ENCODE peak calls at places on chromosome 18, in ten cellular contexts. D, A, E, X, Q, K, G, L, N and P are unnamed samples.

GRCh38 chr18:78601349-78601748 is 378.3 kb upstream of the SALL3 start:
- DNase-seq in D (no peak), A (no peak), E (no peak), X (no peak), Q (no peak), K (no peak), G (no peak), L (no peak), N (no peak), P (no peak)

GRCh38 chr18:23196119-23197004 is 61.1 kb downstream of the CABLES1 start:
- DNase-seq in D (no peak), A (no peak), E (no peak), X (no peak), Q (no peak), K (no peak), G (no peak), L (no peak), N (no peak), P (no peak)

GRCh38 chr18:23306842-23307241 is 146.2 kb upstream of the RIOK3 start:
- DNase-seq in D (no peak), A (no peak), E (peak), X (no peak), Q (no peak), K (no peak), G (no peak), L (no peak), N (no peak), P (no peak)

GRCh38 chr18:3236470-3236869 is 11.1 kb upstream of the MYL12A start:
- DNase-seq in D (no peak), A (no peak), E (no peak), X (no peak), Q (no peak), K (no peak), G (no peak), L (no peak), N (no peak), P (no peak)

GRCh38 chr18:76709659-76710645 is 112.4 kb upstream of the ZNF236 start:
- DNase-seq in D (peak), A (peak), E (peak), X (peak), Q (peak), K (peak), G (peak), L (peak), N (peak), P (no peak)

GRCh38 chr18:76553715-76554603 is 58.9 kb upstream of the ZNF516 start:
- DNase-seq in D (peak), A (no peak), E (no peak), X (no peak), Q (no peak), K (no peak), G (no peak), L (peak), N (no peak), P (no peak)

GRCh38 chr18:8367217-8367988 is 241.8 kb upstream of the RAB12 start:
- DNase-seq in D (peak), A (peak), E (no peak), X (no peak), Q (peak), K (peak), G (peak), L (peak), N (no peak), P (no peak)

GRCh38 chr18:48958951-48959350 is 8.2 kb upstream of the SMAD7 start:
- DNase-seq in D (no peak), A (no peak), E (no peak), X (no peak), Q (no peak), K (no peak), G (no peak), L (no peak), N (no peak), P (no peak)

GRCh38 chr18:68484241-68484640 is 230.7 kb downstream of the TMX3 start:
- DNase-seq in D (peak), A (no peak), E (no peak), X (peak), Q (no peak), K (no peak), G (no peak), L (no peak), N (peak), P (no peak)

GRCh38 chr18:42929181-42929580 is 186.3 kb downstream of the RIT2 start:
- DNase-seq in D (peak), A (no peak), E (no peak), X (no peak), Q (no peak), K (no peak), G (no peak), L (no peak), N (no peak), P (no peak)

GRCh38 chr18:12048010-12048826 is 45.4 kb upstream of the ANKRD62 start:
- DNase-seq in D (no peak), A (no peak), E (no peak), X (peak), Q (no peak), K (no peak), G (no peak), L (no peak), N (no peak), P (no peak)